ENCODE peak calls at places on chromosomes 2 and 18, in five cellular contexts. X, V, R, M and L are unnamed samples. For H3K4me1, the result is how much of the 10 kb centered on the place peaks cover.

GRCh38 chr2:69124327-69124726 is 111.3 kb downstream of the ANTXR1 start:
- DNase-seq in X (no peak), V (no peak), R (no peak), M (no peak), L (no peak)

GRCh38 chr2:12718662-12719399 is 2.1 kb downstream of the TRIB2 start:
- DNase-seq in X (peak), V (no peak), R (peak), M (no peak), L (peak)

GRCh38 chr2:145503511-145503910 is 983.6 kb upstream of the ZEB2 start:
- DNase-seq in X (no peak), V (no peak), R (no peak), M (no peak), L (no peak)

GRCh38 chr2:240553956-240554480 is 3.8 kb downstream of the ANKMY1 start:
- DNase-seq in X (no peak), V (no peak), R (no peak), M (no peak), L (no peak)

GRCh38 chr2:200306969-200307811 is 697 bp downstream of the SPATS2L start:
- DNase-seq in X (peak), V (peak), R (peak), M (no peak), L (peak)

GRCh38 chr18:43161528-43161927 is 46.0 kb upstream of the RIT2 start:
- DNase-seq in X (no peak), V (no peak), R (no peak), M (no peak), L (no peak)

GRCh38 chr2:166106431-166107015 is 21.3 kb downstream of the SCN1A start:
- DNase-seq in X (no peak), V (no peak), R (peak), M (no peak), L (no peak)

GRCh38 chr2:88855620-88856408 is 164.3 kb downstream of the RPIA start:
- DNase-seq in X (no peak), V (no peak), R (peak), M (no peak), L (no peak)

GRCh38 chr2:207434288-207434687 is 95.5 kb upstream of the CREB1 start:
- DNase-seq in X (no peak), V (no peak), R (no peak), M (no peak), L (no peak)

GRCh38 chr2:172372436-172372835 is 55.0 kb upstream of the ITGA6 start:
- DNase-seq in X (no peak), V (no peak), R (no peak), M (no peak), L (no peak)

GRCh38 chr2:20877944-20878343 is 55.0 kb upstream of the LDAH start:
- DNase-seq in X (no peak), V (no peak), R (no peak), M (no peak), L (no peak)

GRCh38 chr2:96843538-96844268 is at the start of gene ANKRD23:
- DNase-seq in X (peak), V (no peak), R (no peak), M (no peak), L (no peak)

GRCh38 chr2:147739531-147739930 is 105.3 kb upstream of the ACVR2A start:
- DNase-seq in X (no peak), V (no peak), R (no peak), M (no peak), L (no peak)

GRCh38 chr2:45790157-45790723 is 138.8 kb downstream of the PRKCE start:
- DNase-seq in X (no peak), V (no peak), R (no peak), M (no peak), L (no peak)

GRCh38 chr2:46615555-46616487 is 136.5 kb downstream of the TMEM247 start:
- DNase-seq in X (peak), V (no peak), R (peak), M (no peak), L (no peak)

GRCh38 chr2:153875801-153876466 is 4.2 kb downstream of the GALNT13 start:
- DNase-seq in X (no peak), V (no peak), R (no peak), M (no peak), L (no peak)

GRCh38 chr2:153870308-153870707 is 1.4 kb upstream of the GALNT13 start:
- DNase-seq in X (no peak), V (no peak), R (no peak), M (no peak), L (no peak)

GRCh38 chr2:153872311-153873061 is 764 bp downstream of the GALNT13 start:
- DNase-seq in X (peak), V (no peak), R (no peak), M (no peak), L (no peak)

GRCh38 chr2:153873062-153874048 is 1.6 kb downstream of the GALNT13 start:
- DNase-seq in X (no peak), V (no peak), R (no peak), M (no peak), L (no peak)

DNA sequence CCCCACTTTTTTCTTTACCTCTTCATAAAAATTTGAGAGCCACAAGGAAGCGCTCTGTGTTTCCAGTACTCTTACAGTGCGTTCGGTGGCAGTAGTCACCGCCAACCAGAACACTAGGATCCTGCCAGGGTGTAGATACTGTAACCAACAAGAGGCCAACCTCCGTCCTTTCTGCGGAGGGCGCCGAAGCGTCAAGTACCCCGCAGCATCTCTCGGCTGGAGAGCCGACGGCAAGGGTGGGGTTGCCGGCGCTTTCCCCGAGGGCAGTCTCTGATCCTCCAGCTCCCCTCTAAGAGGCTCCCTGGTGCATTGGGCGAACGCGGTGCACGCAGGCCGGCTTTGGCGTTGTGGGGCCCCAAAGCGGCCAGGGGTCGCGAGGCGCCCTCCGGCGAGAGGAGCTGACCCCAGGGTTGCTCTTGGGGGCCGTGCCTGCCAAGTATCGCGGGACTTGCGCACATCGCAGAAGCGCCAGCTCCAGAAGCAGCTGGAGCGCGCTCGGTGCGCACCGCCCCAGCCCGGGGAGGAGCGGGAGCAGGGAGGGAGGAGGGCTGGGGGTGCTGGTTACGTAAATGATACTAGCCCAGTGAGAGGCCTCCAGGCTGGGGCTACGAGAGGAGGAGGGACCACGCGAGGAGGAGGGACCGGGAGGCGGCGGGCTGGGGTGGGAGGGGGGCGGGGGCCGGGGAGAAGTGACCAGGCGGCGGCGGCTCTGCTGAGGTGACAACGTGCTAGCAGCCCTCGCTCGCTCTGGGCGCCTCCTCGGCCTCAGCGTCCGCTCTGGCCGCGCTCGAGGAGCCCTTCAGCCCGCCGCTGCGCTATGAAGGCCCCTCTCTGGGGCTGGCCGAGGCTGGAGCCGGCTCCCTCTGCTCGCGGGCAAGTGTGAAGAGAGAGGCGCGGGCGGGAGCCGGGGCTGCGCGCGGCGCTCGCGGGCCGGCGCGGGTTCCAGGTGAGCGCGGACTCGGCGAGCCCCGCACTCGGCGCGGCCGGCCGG is at the start of gene GALNT13:
- DNase-seq in X (peak), V (no peak), R (no peak), M (peak), L (peak)
- H3K4me3 ChIP-seq in X (peak), V (peak), R (no peak), M (peak), L (peak)

DNA sequence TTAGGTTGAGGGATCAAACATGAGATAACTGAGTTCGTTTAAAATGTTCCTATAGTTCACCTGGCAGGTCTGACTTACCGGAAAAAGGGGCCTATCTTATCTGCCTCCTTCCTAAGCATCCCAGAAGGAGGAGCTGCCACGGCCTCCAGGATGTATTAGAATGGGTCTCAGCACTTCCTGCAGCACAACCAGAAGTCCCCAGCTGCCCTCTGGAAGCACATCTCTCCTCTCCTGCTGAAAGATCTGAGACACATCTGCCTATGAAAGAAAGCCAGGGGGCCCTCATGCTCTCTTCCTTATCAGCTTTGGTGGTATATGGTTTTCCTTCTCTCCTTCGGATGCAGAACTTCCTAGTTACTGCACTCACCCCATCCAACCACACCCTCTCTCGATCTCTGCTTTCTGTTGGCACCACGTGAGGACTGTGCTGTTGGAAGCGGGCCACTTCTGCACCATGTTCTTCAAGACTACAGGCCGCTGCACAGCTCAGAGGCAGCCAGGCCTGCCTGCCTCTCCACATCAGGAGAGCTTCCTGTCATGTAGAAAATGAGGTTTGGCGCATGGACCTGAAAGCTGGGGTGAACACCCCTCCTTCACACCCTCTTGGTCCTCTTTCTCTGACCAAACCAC is 6.5 kb downstream of the IGFBP5 start:
- DNase-seq in X (peak), V (peak), R (no peak), M (no peak), L (no peak)
- H3K4me1 ChIP-seq in X (under half), V (half or more), R (under half), M (under half), L (under half)

DNA sequence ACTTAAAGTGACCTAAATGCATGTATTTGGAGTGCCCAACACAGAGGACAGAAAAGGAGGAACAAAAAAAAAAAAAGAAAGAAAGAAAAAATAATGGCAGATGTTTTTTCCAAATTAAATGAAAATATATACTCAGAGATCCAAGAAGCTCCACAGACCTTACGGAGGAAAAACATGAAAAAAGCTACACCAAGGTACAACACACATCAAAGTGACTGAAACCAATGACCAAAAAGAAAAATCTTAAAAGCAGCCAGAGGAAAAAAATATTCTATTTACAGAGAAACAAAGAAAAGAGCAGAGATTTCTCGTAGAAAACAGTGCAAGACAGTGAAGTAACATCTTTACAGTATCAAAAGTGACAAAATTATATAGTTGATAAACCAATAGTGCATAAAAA is 5.1 kb downstream of the FANCL start:
- DNase-seq in X (no peak), V (no peak), R (no peak), M (no peak), L (no peak)
- H3K4me3 ChIP-seq in X (no peak), V (no peak), R (no peak), M (no peak), L (no peak)

GRCh38 chr2:54520687-54521086 is 64.6 kb downstream of the SPTBN1 start:
- DNase-seq in X (no peak), V (no peak), R (no peak), M (no peak), L (no peak)
- H3K4me1 ChIP-seq in X (under half), V (half or more), R (under half), M (under half), L (under half)

GRCh38 chr18:67731853-67732252 is 215.3 kb upstream of the DSEL start:
- DNase-seq in X (no peak), V (no peak), R (no peak), M (no peak), L (no peak)
- H3K4me3 ChIP-seq in X (no peak), V (no peak), R (no peak), M (no peak), L (no peak)

DNA sequence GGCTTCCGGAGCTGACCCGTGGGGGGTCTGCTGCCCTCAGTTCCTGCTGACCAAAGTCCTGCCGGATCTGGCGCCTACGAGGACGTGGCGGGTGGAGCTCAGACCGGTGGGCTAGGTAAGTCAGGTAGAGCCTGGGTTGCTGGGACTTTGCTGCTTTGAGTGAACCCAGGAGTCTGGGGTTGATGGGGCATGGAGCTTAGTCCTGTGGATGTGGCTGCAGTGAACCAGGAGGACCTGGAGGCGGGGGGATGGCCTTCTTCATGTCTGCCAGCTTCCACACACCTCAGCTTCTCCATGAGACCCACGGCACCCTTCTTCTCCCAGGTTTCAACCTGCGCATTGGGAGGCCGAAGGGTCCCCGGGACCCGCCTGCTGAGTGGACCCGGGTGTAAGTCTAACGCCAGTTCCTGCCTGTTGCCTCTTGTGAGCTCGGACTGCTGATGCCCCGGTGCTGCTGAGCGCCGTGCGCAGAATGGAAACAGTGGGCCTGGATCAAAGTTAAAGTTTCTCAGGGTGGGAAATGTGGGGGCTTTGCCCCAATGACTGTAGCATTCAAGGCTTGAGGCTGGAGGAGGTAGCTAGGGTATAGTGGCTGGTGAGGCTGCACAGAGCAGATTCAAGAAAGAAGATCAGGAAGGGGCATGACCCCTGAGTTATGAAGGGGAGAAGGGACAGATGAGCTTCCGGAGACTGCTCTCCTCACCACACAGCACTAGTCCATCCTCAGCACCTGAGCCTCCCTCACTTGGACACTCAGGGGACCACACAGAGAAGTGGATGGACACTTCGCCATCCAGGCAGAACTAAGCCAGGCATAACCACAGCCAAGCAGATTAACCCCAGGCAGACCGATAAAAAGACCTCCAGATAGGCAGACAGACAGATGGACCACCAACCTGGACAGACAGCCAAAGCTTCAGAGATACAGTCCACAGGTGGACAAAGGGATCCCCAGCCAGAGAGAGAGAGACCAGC is 17.3 kb downstream of the PTPN18 start:
- DNase-seq in X (no peak), V (no peak), R (peak), M (no peak), L (no peak)
- H3K4me1 ChIP-seq in X (under half), V (under half), R (half or more), M (under half), L (under half)

GRCh38 chr18:2979871-2980606 is 32.9 kb downstream of the LPIN2 start:
- DNase-seq in X (no peak), V (no peak), R (peak), M (no peak), L (no peak)
- H3K4me3 ChIP-seq in X (no peak), V (no peak), R (peak), M (no peak), L (no peak)